ENCODE peak calls at places on chromosomes 11 and 22, in eight cellular contexts. O, N, U, W, T, F, R and B are unnamed samples.

GRCh38 chr11:73556966-73557365 is 40.9 kb downstream of the FAM168A start:
- DNase-seq in O (no peak), N (no peak), U (no peak), W (no peak), T (no peak), F (no peak), R (no peak), B (no peak)

GRCh38 chr11:45850446-45850845 is 3.2 kb downstream of the CRY2 start:
- DNase-seq in O (no peak), N (no peak), U (no peak), W (no peak), T (no peak), F (no peak), R (no peak), B (no peak)

GRCh38 chr11:134071306-134071705 is 2.4 kb downstream of the JAM3 start:
- DNase-seq in O (no peak), N (no peak), U (no peak), W (no peak), T (no peak), F (no peak), R (no peak), B (no peak)

GRCh38 chr22:45688606-45689080 is 17.0 kb downstream of the ATXN10 start:
- DNase-seq in O (no peak), N (peak), U (no peak), W (no peak), T (peak), F (no peak), R (no peak), B (peak)

GRCh38 chr11:88402192-88402715 is 64.7 kb upstream of the CTSC start:
- DNase-seq in O (no peak), N (peak), U (no peak), W (no peak), T (peak), F (no peak), R (no peak), B (peak)

GRCh38 chr11:34243620-34244493 is 114.0 kb downstream of the ABTB2 start:
- DNase-seq in O (no peak), N (peak), U (peak), W (peak), T (peak), F (no peak), R (no peak), B (no peak)

GRCh38 chr11:10457901-10458300 is 2.8 kb downstream of the AMPD3 start:
- DNase-seq in O (no peak), N (no peak), U (no peak), W (no peak), T (no peak), F (no peak), R (no peak), B (no peak)

GRCh38 chr11:26522912-26523610 is 49.0 kb downstream of the MUC15 start:
- DNase-seq in O (no peak), N (peak), U (no peak), W (no peak), T (no peak), F (no peak), R (peak), B (peak)

GRCh38 chr11:66834539-66834845 is 8.7 kb upstream of the RCE1 start:
- DNase-seq in O (no peak), N (no peak), U (no peak), W (no peak), T (no peak), F (no peak), R (no peak), B (no peak)
- TF ChIP-seq CTCF in O (no peak), N (no peak), U (no peak), W (no peak), T (no peak), F (peak), R (no peak), B (no peak)

GRCh38 chr22:19430890-19431541 is 517 bp downstream of the HIRA start:
- DNase-seq in O (peak), N (no peak), U (peak), W (peak), T (peak), F (no peak), R (peak), B (no peak)
- TF ChIP-seq CTCF in O (peak), N (peak), U (no peak), W (no peak), T (no peak), F (no peak), R (peak), B (peak)

GRCh38 chr22:43148581-43148980 is 2.8 kb upstream of the TSPO start:
- DNase-seq in O (no peak), N (no peak), U (no peak), W (no peak), T (no peak), F (no peak), R (no peak), B (no peak)

GRCh38 chr22:43147821-43148220 is 3.5 kb upstream of the TSPO start:
- DNase-seq in O (no peak), N (no peak), U (no peak), W (no peak), T (no peak), F (no peak), R (no peak), B (no peak)

GRCh38 chr22:43144949-43145348 is 1.8 kb upstream of the MCAT start:
- DNase-seq in O (no peak), N (no peak), U (no peak), W (no peak), T (no peak), F (no peak), R (no peak), B (no peak)

DNA sequence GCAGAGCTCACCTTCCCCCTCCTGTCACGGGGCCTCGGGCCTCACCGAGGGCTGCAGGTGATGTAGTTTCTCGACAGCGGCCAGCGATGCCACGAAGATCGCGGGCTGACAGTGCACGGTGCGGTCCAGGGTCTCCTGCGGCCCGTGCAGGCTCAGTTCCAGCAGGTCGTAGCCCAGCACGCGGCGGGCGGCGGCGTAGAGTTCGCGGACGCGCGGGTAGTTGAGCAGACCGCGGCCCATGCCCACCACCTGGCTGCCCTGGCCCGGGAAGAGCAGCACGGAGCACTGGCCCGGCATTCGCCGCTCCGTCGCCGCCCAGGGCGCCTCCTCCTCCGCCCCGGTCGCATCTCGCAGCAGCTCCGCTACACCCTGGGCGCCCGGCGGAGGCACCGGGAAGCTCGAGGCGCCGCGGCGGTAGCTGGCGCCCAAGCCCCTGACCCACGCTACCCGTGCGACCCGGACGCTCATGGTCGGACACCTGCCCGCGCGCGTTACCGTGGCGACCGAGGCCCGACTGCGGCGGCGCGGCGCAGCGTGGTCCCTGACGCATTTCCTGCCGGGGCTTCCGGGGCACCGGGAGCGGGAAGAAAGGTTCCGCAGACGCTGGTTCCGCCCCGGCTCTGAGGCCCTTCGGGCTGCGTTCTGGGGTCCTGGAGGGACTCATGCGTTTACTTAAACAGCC is at the start of gene MCAT:
- DNase-seq in O (peak), N (peak), U (peak), W (peak), T (peak), F (peak), R (peak), B (no peak)
- TF ChIP-seq CTCF in O (no peak), N (no peak), U (no peak), W (no peak), T (no peak), F (no peak), R (no peak), B (no peak)

GRCh38 chr22:23847310-23847920 is 8.6 kb upstream of the DERL3 start:
- DNase-seq in O (no peak), N (no peak), U (no peak), W (no peak), T (no peak), F (no peak), R (no peak), B (no peak)

GRCh38 chr22:23850136-23850611 is 7.5 kb upstream of the SLC2A11 start:
- DNase-seq in O (no peak), N (no peak), U (peak), W (no peak), T (no peak), F (no peak), R (no peak), B (no peak)

GRCh38 chr22:23847991-23848864 is 9.4 kb upstream of the DERL3 start:
- DNase-seq in O (no peak), N (no peak), U (no peak), W (no peak), T (no peak), F (no peak), R (no peak), B (no peak)

GRCh38 chr22:23845661-23846469 is 7.1 kb upstream of the DERL3 start:
- DNase-seq in O (no peak), N (no peak), U (no peak), W (no peak), T (no peak), F (no peak), R (no peak), B (no peak)

DNA sequence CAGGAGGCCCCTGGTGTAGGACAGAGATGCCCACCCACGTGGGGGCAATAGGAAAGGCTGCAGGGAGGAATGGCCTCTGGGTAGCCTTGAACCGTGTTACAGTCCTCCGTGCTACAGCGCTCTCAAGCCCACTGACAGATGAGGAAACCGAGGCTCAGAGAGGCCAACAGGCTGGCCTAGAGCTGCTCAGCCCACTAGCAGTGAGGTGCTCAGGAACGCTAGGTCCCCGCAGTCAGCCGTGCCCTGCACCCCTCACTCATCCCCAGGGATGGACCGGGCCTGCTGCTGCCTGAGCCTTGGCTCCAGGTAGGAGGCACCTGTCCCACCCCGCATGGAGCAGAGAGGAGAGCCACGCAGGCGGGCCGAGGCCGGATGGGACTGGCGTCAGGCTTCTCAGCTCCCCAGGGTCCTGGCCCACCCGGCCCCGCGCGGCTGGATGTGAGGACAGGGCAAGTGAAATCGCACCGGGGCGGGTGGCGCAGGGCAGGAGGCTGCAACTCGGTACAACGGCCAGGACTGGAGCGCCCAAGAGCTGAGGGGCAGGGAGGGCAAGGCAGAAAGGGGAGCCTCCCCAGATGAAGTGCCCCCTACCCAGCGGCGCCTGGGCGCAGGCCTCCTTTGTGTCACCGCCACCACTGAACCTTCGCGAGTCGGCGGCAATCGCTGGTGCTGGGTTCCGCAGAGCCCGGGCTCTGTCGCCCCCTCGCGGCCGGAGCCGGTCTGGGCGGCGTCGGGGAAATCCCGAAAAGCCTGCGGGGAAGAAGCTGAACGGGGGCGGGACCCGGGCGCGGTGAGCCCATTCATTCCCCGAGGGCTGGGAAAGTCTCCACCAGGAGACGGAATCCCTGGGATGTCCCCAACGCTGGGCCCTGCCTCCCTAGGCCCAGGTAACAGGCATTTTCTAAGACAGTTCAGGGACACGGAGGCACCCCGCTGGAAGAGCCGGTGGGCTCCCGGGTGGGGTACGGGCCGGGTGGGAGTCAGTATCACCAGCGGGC is 8.4 kb upstream of the SLC2A11 start:
- DNase-seq in O (peak), N (no peak), U (peak), W (peak), T (peak), F (peak), R (peak), B (no peak)
- TF ChIP-seq CTCF in O (peak), N (peak), U (peak), W (peak), T (peak), F (peak), R (peak), B (peak)

GRCh38 chr22:36577019-36577418 is 48.1 kb upstream of the EIF3D start:
- DNase-seq in O (no peak), N (peak), U (no peak), W (no peak), T (peak), F (no peak), R (peak), B (peak)
- TF ChIP-seq CTCF in O (no peak), N (no peak), U (no peak), W (no peak), T (no peak), F (no peak), R (no peak), B (no peak)

GRCh38 chr11:63938481-63939350 is at the start of gene NAA40:
- DNase-seq in O (peak), N (peak), U (peak), W (peak), T (peak), F (peak), R (peak), B (peak)
- TF ChIP-seq CTCF in O (no peak), N (no peak), U (no peak), W (no peak), T (no peak), F (peak), R (peak), B (no peak)

GRCh38 chr11:126890561-126890960 is 110.0 kb downstream of the KIRREL3 start:
- DNase-seq in O (no peak), N (no peak), U (no peak), W (no peak), T (no peak), F (no peak), R (no peak), B (no peak)
- TF ChIP-seq CTCF in O (no peak), N (no peak), U (no peak), W (no peak), T (no peak), F (no peak), R (no peak), B (no peak)

GRCh38 chr22:22800716-22801115 is 86.9 kb upstream of the IGLL5 start:
- DNase-seq in O (no peak), N (no peak), U (no peak), W (no peak), T (no peak), F (no peak), R (no peak), B (no peak)

GRCh38 chr22:22798716-22799115 is 88.9 kb upstream of the IGLL5 start:
- DNase-seq in O (no peak), N (no peak), U (no peak), W (no peak), T (no peak), F (no peak), R (no peak), B (no peak)

GRCh38 chr22:22803285-22803853 is 84.2 kb upstream of the IGLL5 start:
- DNase-seq in O (no peak), N (no peak), U (no peak), W (no peak), T (no peak), F (no peak), R (no peak), B (no peak)

GRCh38 chr22:22799561-22799960 is 88.1 kb upstream of the IGLL5 start:
- DNase-seq in O (no peak), N (no peak), U (peak), W (no peak), T (no peak), F (no peak), R (no peak), B (no peak)

GRCh38 chr22:22802346-22802970 is 85.2 kb upstream of the IGLL5 start:
- DNase-seq in O (no peak), N (no peak), U (no peak), W (no peak), T (no peak), F (no peak), R (no peak), B (no peak)
- TF ChIP-seq CTCF in O (peak), N (no peak), U (peak), W (no peak), T (no peak), F (peak), R (peak), B (peak)

GRCh38 chr22:40674274-40674673 is 5.0 kb upstream of the MCHR1 start:
- DNase-seq in O (no peak), N (no peak), U (no peak), W (no peak), T (no peak), F (no peak), R (no peak), B (no peak)
- TF ChIP-seq CTCF in O (no peak), N (no peak), U (no peak), W (no peak), T (no peak), F (no peak), R (no peak), B (no peak)